ENCODE peak calls at places on chromosomes 13 and 19, in six cellular contexts. N, I, G, C, D and S are unnamed samples.
A peak's percentile ranks its signal among the peaks of the same experiment; 100 is the strongest.

GRCh38 chr19:11931513-11931912 is 6.6 kb downstream of the ZNF700 start:
- DNase-seq in G (no peak), I (no peak), N (no peak), C (no peak), D (no peak), S (no peak)

GRCh38 chr19:42563352-42564210 is 31.1 kb downstream of the CEACAM8 start:
- DNase-seq in I (peak; percentile 87), G (peak; percentile 39), C (no peak), D (peak; percentile 71), N (peak; percentile 71), S (peak; percentile 74)

GRCh38 chr13:42991892-42992584 is at the start of gene EPSTI1:
- DNase-seq in I (peak; percentile 73), D (peak; percentile 68), N (peak; percentile 84), C (peak; percentile 76), G (peak; percentile 74), S (peak; percentile 85)

GRCh38 chr19:35142531-35143230 is 374 bp upstream of the FXYD7 start:
- DNase-seq in I (peak; percentile 91), G (no peak), N (no peak), D (peak; percentile 84), C (peak; percentile 86), S (peak; percentile 72)

GRCh38 chr13:112032186-112032835 is 34.6 kb upstream of the SOX1 start:
- DNase-seq in I (no peak), N (peak; percentile 46), C (no peak), D (no peak), G (peak; percentile 1), S (no peak)

GRCh38 chr19:17749912-17750317 is 1.4 kb upstream of the FCHO1 start:
- DNase-seq in N (peak; percentile 44), G (no peak), I (no peak), C (no peak), D (no peak), S (no peak)

GRCh38 chr13:97945342-97945741 is 8.1 kb upstream of the IPO5 start:
- DNase-seq in G (peak; percentile 48), N (peak; percentile 39), I (no peak), C (no peak), D (no peak), S (no peak)

GRCh38 chr13:66506979-66507378 is 723.2 kb downstream of the PCDH9 start:
- DNase-seq in C (no peak), G (peak; percentile 28), N (no peak), I (no peak), D (no peak), S (no peak)

GRCh38 chr19:21328402-21328801 is 808 bp downstream of the ZNF708 start:
- DNase-seq in C (no peak), N (no peak), I (peak; percentile 65), G (no peak), D (peak; percentile 68), S (no peak)

GRCh38 chr13:27926644-27927434 is 7.0 kb downstream of the PDX1 start:
- DNase-seq in G (no peak), D (peak; percentile 49), I (peak; percentile 62), C (peak; percentile 55), N (peak; percentile 21), S (no peak)

GRCh38 chr19:44003461-44004134 is 841 bp downstream of the ZNF230 start:
- DNase-seq in D (peak; percentile 33), C (peak; percentile 44), G (no peak), N (peak; percentile 51), I (peak; percentile 33), S (peak; percentile 23)

GRCh38 chr13:73168226-73168992 is 109.6 kb downstream of the KLF5 start:
- DNase-seq in N (peak; percentile 59), I (no peak), D (no peak), C (no peak), G (peak; percentile 45), S (no peak)

GRCh38 chr19:55369651-55370304 is 485 bp downstream of the IL11 start:
- DNase-seq in G (peak; percentile 76), D (peak; percentile 87), C (peak; percentile 87), N (peak; percentile 95), I (peak; percentile 94), S (peak; percentile 68)

GRCh38 chr13:59166174-59166573 is 997.6 kb downstream of the DIAPH3 start:
- DNase-seq in C (no peak), I (no peak), N (no peak), G (no peak), D (no peak), S (no peak)

GRCh38 chr19:40224342-40225148 is 1.9 kb downstream of the CCNP start:
- DNase-seq in N (no peak), C (no peak), I (no peak), D (no peak), G (no peak), S (no peak)
- H3K4me2 ChIP-seq in N (no peak overlapping the region), C (no peak overlapping the region), I (no peak overlapping the region), D (no peak overlapping the region), G (no peak overlapping the region), S (no peak overlapping the region)

GRCh38 chr19:3976495-3977241 is 5.8 kb upstream of the DAPK3 start:
- DNase-seq in D (no peak), C (peak; percentile 48), I (peak; percentile 7), N (peak; percentile 90), G (no peak), S (no peak)
- H4K20me1 ChIP-seq in D (peaks cover 78% of the 10 kb centered on the region), C (peaks cover 55% of the 10 kb centered on the region), I (peaks cover 40% of the 10 kb centered on the region), N (peaks cover 17% of the 10 kb centered on the region), G (peaks cover 82% of the 10 kb centered on the region), S (peaks cover 72% of the 10 kb centered on the region)

GRCh38 chr19:13187419-13187818 is 37.2 kb downstream of the IER2 start:
- DNase-seq in N (no peak), G (no peak), D (no peak), C (no peak), I (no peak), S (no peak)

GRCh38 chr19:13195678-13196077 is 45.5 kb downstream of the IER2 start:
- DNase-seq in D (peak; percentile 79), I (peak; percentile 91), C (peak; percentile 86), G (no peak), N (no peak), S (peak; percentile 87)

GRCh38 chr19:13189600-13189999 is 39.4 kb downstream of the IER2 start:
- DNase-seq in G (no peak), C (no peak), N (no peak), D (no peak), I (no peak), S (no peak)

DNA sequence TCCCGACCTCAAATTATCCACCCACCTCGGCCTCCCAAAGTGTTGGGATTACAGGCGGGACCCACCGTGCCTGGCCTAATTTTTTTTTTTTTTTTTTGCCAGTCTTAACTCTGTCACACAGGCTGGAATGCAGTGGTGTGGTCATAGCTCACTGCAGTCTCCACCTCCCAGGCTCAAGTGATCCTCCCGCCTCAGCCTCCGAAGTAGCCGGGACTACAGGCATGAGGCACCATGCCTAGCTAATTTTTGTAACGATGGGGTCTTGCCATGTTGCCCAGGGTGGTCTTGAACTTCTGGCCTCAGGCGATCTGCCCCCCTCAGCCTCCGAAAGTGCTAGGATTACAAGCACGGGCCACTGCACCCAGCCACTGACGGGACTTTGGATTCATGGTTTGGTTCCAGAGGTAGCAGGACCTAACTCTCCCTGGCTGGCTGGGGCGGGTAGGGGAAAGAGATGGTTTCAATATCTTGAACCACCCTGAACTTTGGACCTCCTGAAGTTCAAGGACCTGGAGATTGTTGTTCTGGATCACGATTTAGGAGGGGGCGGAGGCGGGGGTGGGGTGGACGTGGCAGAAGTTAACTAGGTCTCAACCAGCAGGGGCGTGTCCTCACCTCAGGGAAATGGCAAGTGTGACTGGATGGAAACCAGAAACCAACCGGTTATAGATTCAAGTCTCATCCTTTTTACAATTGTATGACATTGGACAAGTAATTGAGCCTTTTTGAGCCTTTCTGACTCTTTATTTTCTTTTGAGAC is 40.8 kb downstream of the IER2 start:
- DNase-seq in N (no peak), G (no peak), D (no peak), C (no peak), I (no peak), S (peak; percentile 76)
- H3K4me2 ChIP-seq in N (no peak overlapping the region), G (no peak overlapping the region), D (no peak overlapping the region), C (no peak overlapping the region), I (no peak overlapping the region), S (no peak overlapping the region)

DNA sequence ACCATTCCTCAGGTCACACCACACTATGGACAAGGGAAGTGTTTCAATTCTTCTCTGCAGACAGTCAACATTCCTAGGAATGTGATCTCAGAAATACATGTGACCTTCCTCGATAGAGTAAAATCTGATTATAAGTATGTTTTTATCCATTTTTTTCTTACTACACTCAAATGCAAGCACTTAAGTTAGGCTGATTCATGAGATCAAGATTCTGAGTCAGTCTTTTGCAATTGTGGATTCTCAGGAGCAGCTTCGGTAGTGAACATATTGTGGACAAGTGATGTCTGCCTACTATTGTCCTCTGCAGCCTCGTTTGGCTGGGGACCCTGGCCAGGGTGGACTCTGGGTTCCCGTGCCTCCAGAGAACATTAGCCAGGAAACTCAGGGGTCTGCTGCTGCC is 3.2 kb downstream of the SERPINE3 start:
- DNase-seq in N (peak; percentile 80), I (no peak), D (no peak), G (peak; percentile 78), C (no peak), S (no peak)
- H4K20me1 ChIP-seq in N (no peaks in the 10 kb centered on the region), I (no peaks in the 10 kb centered on the region), D (no peaks in the 10 kb centered on the region), G (no peaks in the 10 kb centered on the region), C (no peaks in the 10 kb centered on the region), S (no peaks in the 10 kb centered on the region)

DNA sequence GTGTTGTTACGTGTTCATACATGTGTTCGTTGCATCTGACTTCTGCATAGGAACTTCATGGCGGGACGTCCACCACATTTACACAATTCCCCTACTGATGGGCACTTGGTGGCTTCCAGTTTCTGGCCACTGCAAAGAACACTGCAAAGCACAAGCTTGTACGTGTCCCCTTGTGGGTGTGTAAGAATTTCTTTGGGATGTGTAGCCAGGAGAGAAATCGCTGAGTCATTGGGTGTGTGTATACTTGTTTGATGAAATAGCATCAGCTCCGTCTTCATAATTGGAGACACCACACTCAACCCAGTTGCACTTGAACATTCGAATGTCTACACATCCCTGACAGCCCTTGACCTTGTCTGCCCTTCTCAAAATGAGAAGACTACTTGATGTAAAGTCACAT is 19.2 kb downstream of the KLK5 start:
- DNase-seq in N (peak; percentile 68), D (no peak), G (peak; percentile 24), C (no peak), I (no peak), S (no peak)
- H3K4me2 ChIP-seq in N (no peak overlapping the region), D (no peak overlapping the region), G (no peak overlapping the region), C (no peak overlapping the region), I (no peak overlapping the region), S (no peak overlapping the region)

DNA sequence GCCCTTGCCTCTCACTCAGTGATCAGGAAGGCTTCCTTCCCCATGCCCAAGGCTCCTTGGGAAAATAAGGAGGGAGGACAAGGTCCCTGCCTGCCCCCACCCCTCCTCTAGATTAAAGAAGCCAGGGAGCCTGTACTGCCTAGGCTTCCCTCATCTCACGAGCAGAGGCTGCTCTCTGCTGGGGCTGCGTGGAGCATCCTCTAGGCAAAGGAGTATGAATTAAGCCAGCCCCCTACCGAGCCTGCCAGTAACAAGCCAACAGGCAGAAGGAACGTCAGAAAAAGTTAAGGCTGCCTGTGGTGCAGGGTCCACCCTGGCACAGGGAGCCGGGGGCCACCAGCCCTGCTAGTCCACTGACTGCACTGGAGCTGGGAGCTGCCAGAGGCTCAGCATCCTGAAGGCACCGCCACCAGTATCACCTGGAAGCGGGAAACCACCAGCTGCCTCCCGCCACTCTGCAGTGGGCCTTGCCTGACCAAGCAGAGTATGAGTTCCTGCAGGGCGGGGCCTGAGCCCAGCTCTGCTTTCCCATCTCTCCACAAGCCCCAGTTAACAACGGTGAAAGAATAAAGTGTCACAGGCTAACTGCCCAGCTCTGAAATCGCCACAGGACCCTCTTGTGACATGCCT is 6.8 kb downstream of the NAPA start:
- DNase-seq in G (no peak), N (no peak), I (peak; percentile 36), C (no peak), D (peak; percentile 59), S (no peak)
- H4K20me1 ChIP-seq in G (peaks cover 70% of the 10 kb centered on the region), N (no peaks in the 10 kb centered on the region), I (peaks cover 9% of the 10 kb centered on the region), C (peaks cover 11% of the 10 kb centered on the region), D (peaks cover 38% of the 10 kb centered on the region), S (peaks cover 82% of the 10 kb centered on the region)

GRCh38 chr19:49763230-49763629 is at the start of gene TSKS:
- DNase-seq in D (no peak), N (no peak), I (no peak), C (no peak), G (no peak), S (no peak)
- H3K4me2 ChIP-seq in D (no peak within 1 kb of the TSS), N (no peak within 1 kb of the TSS), I (no peak within 1 kb of the TSS), C (no peak within 1 kb of the TSS), G (no peak within 1 kb of the TSS), S (no peak within 1 kb of the TSS)